ENCODE peak calls at places on chromosomes 13 and 19, in four cellular contexts. M is trophoblast cell, T is mesenchymal stem cell, G is neuronal stem cell. N is an unnamed sample.

GRCh38 chr13:36815069-36815468 is 4.0 kb upstream of the RFXAP start:
- DNase-seq in M (no peak), T (peak; percentile 18), G (no peak), N (peak; percentile 46)

GRCh38 chr19:8640402-8641004 is 10.1 kb downstream of the NFILZ start:
- DNase-seq in M (peak; percentile 10), T (no peak), G (no peak), N (no peak)

GRCh38 chr13:112105884-112106283 is 38.9 kb downstream of the SOX1 start:
- DNase-seq in M (no peak), T (no peak), G (peak; percentile 63), N (peak; percentile 31)

GRCh38 chr13:25353344-25353743 is 18.4 kb upstream of the ATP8A2 start:
- DNase-seq in M (no peak), T (no peak), G (no peak), N (no peak)

GRCh38 chr19:13441810-13442512 is 64.3 kb downstream of the CACNA1A start:
- DNase-seq in M (peak; percentile 44), T (peak; percentile 8), G (peak; percentile 79), N (peak; percentile 78)

GRCh38 chr19:56840452-56841193 is at the start of the genes PEG3 and ZIM2:
- DNase-seq in M (peak; percentile 57), T (no peak), G (peak; percentile 82), N (peak; percentile 84)

GRCh38 chr13:28624707-28625432 is 34.1 kb upstream of the POMP start:
- DNase-seq in M (no peak), T (no peak), G (no peak), N (peak; percentile 69)

GRCh38 chr19:28940751-28941500 is 272.0 kb downstream of the UQCRFS1 start:
- DNase-seq in M (peak; percentile 51), T (no peak), G (no peak), N (no peak)

GRCh38 chr13:70357031-70357430 is 248.8 kb upstream of the KLHL1 start:
- DNase-seq in M (no peak), T (no peak), G (no peak), N (no peak)

GRCh38 chr13:98195054-98195791 is 18.2 kb upstream of the RNF113B start:
- DNase-seq in M (no peak), T (no peak), G (no peak), N (no peak)

GRCh38 chr13:70841240-70842061 is 733.2 kb upstream of the KLHL1 start:
- DNase-seq in M (no peak), T (no peak), G (no peak), N (no peak)

GRCh38 chr19:40269216-40269940 is 15.8 kb downstream of the AKT2 start:
- DNase-seq in M (no peak), T (no peak), G (no peak), N (no peak)

GRCh38 chr13:100510208-100510997 is 78.2 kb downstream of the GGACT start:
- DNase-seq in M (no peak), T (no peak), G (no peak), N (peak; percentile 77)

GRCh38 chr13:100512422-100512821 is 76.2 kb downstream of the GGACT start:
- DNase-seq in M (no peak), T (peak; percentile 21), G (no peak), N (no peak)

GRCh38 chr13:100513171-100513570 is 75.4 kb downstream of the GGACT start:
- DNase-seq in M (no peak), T (no peak), G (no peak), N (no peak)

GRCh38 chr13:100508996-100509395 is 79.6 kb downstream of the GGACT start:
- DNase-seq in M (no peak), T (no peak), G (no peak), N (no peak)

GRCh38 chr13:100511422-100511821 is 77.2 kb downstream of the GGACT start:
- DNase-seq in M (no peak), T (no peak), G (no peak), N (no peak)
- H3K18ac ChIP-seq in M (no peak overlapping the region), T (no peak overlapping the region), G (no peak overlapping the region), N (no peak overlapping the region)

GRCh38 chr19:38684862-38685665 is 37.6 kb downstream of the ACTN4 start:
- DNase-seq in M (no peak), T (no peak), G (no peak), N (no peak)

GRCh38 chr19:38685666-38686529 is 38.4 kb downstream of the ACTN4 start:
- DNase-seq in M (no peak), T (peak; percentile 87), G (no peak), N (peak; percentile 85)

GRCh38 chr19:38683393-38684077 is 36.1 kb downstream of the ACTN4 start:
- DNase-seq in M (peak; percentile 96), T (peak; percentile 92), G (no peak), N (peak; percentile 98)

GRCh38 chr19:38682872-38683392 is 35.5 kb downstream of the ACTN4 start:
- DNase-seq in M (no peak), T (peak; percentile 17), G (no peak), N (no peak)

GRCh38 chr19:38684078-38684861 is 36.8 kb downstream of the ACTN4 start:
- DNase-seq in M (peak; percentile 73), T (peak; percentile 94), G (no peak), N (peak; percentile 45)
- H3K4me3 ChIP-seq in M (no peak overlapping the region), T (no peak overlapping the region), G (no peak overlapping the region), N (no peak overlapping the region)

DNA sequence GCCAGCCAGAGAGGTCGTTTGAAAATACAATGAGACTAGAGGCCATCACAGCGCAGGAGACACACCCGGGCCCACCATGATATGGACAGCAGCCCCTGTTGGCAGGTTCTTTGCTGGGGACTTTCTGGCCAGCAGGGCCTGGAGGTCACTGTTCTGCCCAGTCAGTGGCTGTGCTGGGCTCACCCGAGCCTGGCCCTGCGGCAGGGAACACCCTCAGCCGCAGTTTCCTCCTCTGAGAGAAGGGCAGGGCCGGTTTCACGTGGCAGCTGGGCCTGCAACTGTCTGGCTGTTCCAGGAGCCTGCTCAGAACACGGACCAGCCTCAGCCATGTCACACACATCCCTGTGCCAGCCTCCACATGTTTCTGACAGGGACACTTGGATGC is 39.4 kb downstream of the ADPRHL1 start:
- DNase-seq in M (no peak), T (no peak), G (no peak), N (no peak)
- H4K8ac ChIP-seq in M (no peak overlapping the region), T (no peak overlapping the region), G (no peak overlapping the region), N (no peak overlapping the region)

DNA sequence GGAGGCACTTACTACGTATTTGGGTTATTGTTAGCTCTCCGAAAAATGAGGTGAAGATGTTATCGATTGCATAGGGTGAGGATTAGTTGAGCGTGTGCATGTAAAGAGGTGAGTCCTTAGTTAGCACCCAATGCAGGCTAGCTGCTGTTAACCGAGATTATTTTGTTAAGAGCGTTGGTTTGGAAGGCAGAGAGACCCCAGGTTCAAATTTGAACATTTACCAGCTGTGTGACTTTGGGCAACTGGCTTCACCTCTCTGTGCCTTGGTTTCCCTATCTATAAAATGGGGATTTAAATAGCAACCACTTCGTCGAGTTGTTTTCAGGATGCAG is 693 bp downstream of the SIPA1L3 start:
- DNase-seq in M (no peak), T (no peak), G (no peak), N (no peak)
- H3K18ac ChIP-seq in M (no peak overlapping the region), T (peak overlapping the region; percentile 21), G (no peak overlapping the region), N (no peak overlapping the region)

DNA sequence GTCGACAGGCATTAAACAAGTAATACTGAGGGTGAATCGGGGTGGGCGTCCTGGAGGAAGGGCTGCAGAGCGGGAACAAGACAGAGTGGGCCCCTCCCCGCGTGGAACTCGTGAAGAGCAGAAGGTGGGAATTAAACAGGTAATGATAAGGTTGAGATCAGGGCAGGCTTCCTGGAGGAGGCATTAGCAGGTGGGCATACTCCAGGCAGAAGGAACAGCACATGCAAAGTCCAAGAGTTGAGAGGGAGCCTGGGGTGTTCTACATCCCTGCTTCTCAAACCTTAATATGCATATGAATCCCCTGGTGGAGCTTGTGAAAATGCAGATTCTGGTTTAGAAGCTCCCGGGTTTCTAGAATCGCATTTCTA is 23.3 kb downstream of the SLC8A2 start:
- DNase-seq in M (no peak), T (no peak), G (no peak), N (no peak)
- H3K4me3 ChIP-seq in M (no peak overlapping the region), T (no peak overlapping the region), G (peak overlapping the region; percentile 13), N (no peak overlapping the region)

GRCh38 chr19:48719263-48720171 is at the start of gene MAMSTR:
- DNase-seq in M (no peak), T (no peak), G (no peak), N (no peak)

GRCh38 chr19:48720251-48720612 is 707 bp upstream of the MAMSTR start:
- DNase-seq in M (no peak), T (no peak), G (no peak), N (no peak)

GRCh38 chr19:48722196-48722708 is 2.7 kb upstream of the MAMSTR start:
- DNase-seq in M (no peak), T (no peak), G (no peak), N (no peak)

GRCh38 chr19:48718711-48719231 is 754 bp downstream of the MAMSTR start:
- DNase-seq in M (no peak), T (no peak), G (no peak), N (peak; percentile 39)

GRCh38 chr19:48720613-48721296 is 1.2 kb upstream of the MAMSTR start:
- DNase-seq in M (peak; percentile 100), T (peak; percentile 100), G (peak; percentile 99), N (peak; percentile 100)
- H4K8ac ChIP-seq in M (peak overlapping the region; percentile 75), T (peak overlapping the region; percentile 95), G (no peak overlapping the region), N (no peak overlapping the region)

GRCh38 chr13:111058796-111059506 is 56.2 kb upstream of the ARHGEF7 start:
- DNase-seq in M (peak; percentile 99), T (peak; percentile 56), G (no peak), N (peak; percentile 19)
- H3K18ac ChIP-seq in M (no peak overlapping the region), T (no peak overlapping the region), G (peak overlapping the region; percentile 51), N (no peak overlapping the region)

DNA sequence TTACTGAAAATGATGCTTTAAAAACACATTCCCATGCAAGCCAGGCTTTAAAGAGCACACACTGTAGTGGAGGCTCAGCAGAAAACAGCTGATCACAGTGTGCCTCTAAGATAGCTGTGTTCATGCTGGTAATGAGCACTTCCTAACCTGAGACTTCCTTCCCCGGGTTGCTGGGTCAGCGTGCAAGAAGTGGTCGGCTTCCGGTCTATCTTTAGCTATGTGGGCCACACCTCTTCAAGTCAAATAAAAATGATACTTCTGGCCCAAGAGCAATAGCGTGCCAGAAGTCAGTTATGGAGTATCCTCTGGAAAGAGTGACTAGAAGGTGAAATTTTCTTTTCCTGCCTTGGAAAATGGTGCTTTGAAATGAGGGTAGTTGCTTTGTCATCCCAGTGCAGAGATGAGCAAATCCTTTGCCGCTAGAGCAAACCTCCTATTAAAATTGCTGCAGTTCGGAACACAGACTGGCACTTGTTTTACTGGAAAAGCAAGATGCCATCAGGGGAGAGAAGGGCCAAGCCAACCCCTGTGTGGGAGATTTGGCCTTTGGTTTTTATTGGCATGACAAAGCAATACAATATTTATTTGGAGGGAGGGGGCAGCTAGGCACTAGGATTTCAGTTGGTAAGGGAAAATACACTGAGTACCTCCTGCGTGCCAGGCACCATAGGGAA is 64.2 kb downstream of the ARHGAP35 start:
- DNase-seq in M (no peak), T (no peak), G (no peak), N (no peak)
- H3K4me3 ChIP-seq in M (no peak overlapping the region), T (no peak overlapping the region), G (no peak overlapping the region), N (no peak overlapping the region)

N was measured in mesendoderm.